ENCODE peak calls at places on chromosomes 16 and 17, in eight cellular contexts. T is cardiac muscle cell, Q is endothelial cell, K is AG04449, X is AG04450, O is lower lobe of right lung, S is left ventricle myocardium inferior, U is brain microvascular endothelial cell. B is an unnamed sample.

GRCh38 chr16:66472961-66473610 is 46.0 kb downstream of the BEAN1 start:
- DNase-seq in U (no peak), X (no peak), K (no peak), O (no peak), Q (no peak), T (no peak), S (no peak), B (no peak)

GRCh38 chr17:13601317-13601775 is 383 bp downstream of the HS3ST3A1 start:
- DNase-seq in T (no peak), K (no peak), Q (peak; percentile 35), S (no peak), O (no peak), U (no peak), X (no peak), B (no peak)

GRCh38 chr17:39139137-39139516 is 12.3 kb downstream of the PLXDC1 start:
- DNase-seq in K (peak; percentile 67), O (no peak), S (no peak), T (peak; percentile 65), Q (no peak), X (peak; percentile 68), U (peak; percentile 87), B (no peak)

GRCh38 chr17:79269620-79270019 is 195.0 kb downstream of the ENGASE start:
- DNase-seq in K (no peak), O (no peak), Q (no peak), T (no peak), S (no peak), U (no peak), X (no peak), B (no peak)

GRCh38 chr17:16879686-16880085 is 92.2 kb downstream of the TNFRSF13B start:
- DNase-seq in O (no peak), X (no peak), S (no peak), T (no peak), Q (no peak), K (no peak), U (no peak), B (no peak)

GRCh38 chr16:57029161-57030160 is 40.1 kb downstream of the NLRC5 start:
- DNase-seq in K (no peak), O (no peak), U (peak; percentile 68), X (no peak), T (peak; percentile 33), S (no peak), Q (no peak), B (no peak)

GRCh38 chr17:80679816-80680215 is 135.2 kb downstream of the RPTOR start:
- DNase-seq in X (no peak), S (no peak), O (no peak), K (no peak), T (no peak), U (no peak), Q (no peak), B (no peak)

GRCh38 chr17:57363998-57364645 is 107.8 kb downstream of the MSI2 start:
- DNase-seq in S (no peak), U (no peak), Q (no peak), X (no peak), O (no peak), K (no peak), T (no peak), B (no peak)

GRCh38 chr17:81511800-81512559 is 619 bp downstream of the ACTG1 start:
- DNase-seq in T (peak; percentile 43), S (no peak), Q (no peak), O (no peak), X (no peak), U (no peak), K (no peak), B (no peak)

GRCh38 chr16:60648260-60648659 is 1388.0 kb downstream of the CDH8 start:
- DNase-seq in Q (no peak), T (no peak), U (no peak), K (no peak), X (no peak), S (no peak), O (no peak), B (no peak)

GRCh38 chr17:36614974-36615373 is 13.6 kb downstream of the MRM1 start:
- DNase-seq in X (no peak), Q (no peak), O (no peak), K (no peak), U (no peak), S (no peak), T (no peak), B (no peak)

GRCh38 chr17:32570081-32570396 is 83.2 kb downstream of the CDK5R1 start:
- DNase-seq in O (no peak), T (no peak), Q (no peak), U (no peak), S (no peak), X (no peak), K (no peak), B (no peak)

GRCh38 chr17:30229012-30229411 is 6.5 kb downstream of the SLC6A4 start:
- DNase-seq in K (no peak), O (no peak), X (no peak), Q (no peak), S (no peak), U (no peak), T (no peak), B (no peak)

GRCh38 chr16:27318399-27319256 is 4.9 kb downstream of the IL4R start:
- DNase-seq in K (no peak), U (peak; percentile 56), Q (peak; percentile 24), O (peak; percentile 79), X (no peak), S (peak; percentile 47), T (peak; percentile 58), B (no peak)

GRCh38 chr16:78240459-78241222 is 141.2 kb downstream of the WWOX start:
- DNase-seq in T (no peak), O (peak; percentile 51), U (no peak), K (no peak), S (no peak), X (no peak), Q (no peak), B (no peak)
- TF ChIP-seq CTCF in T (no peak), O (no peak), U (no peak), K (no peak), S (no peak), X (no peak), Q (no peak), B (peak; percentile 17)

DNA sequence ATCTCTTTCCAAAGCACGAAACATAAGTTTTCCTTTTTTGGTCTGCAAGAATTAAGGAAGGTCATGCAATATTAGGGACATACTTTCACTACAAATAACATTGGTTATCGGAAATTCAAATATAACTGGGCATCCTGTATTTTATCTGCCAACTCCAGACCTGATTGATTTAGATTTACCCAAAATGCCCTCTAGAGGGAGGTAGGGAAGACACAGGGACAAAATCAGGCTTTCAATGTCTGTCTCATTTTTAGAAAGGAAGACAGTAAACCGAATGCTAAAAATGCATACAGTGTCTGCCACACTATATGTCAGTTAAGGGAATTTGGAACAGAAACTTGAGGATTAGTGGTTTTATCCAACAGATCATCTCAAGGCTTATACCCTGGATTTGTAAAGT is 161.7 kb upstream of the SOX9 start:
- DNase-seq in T (peak; percentile 27), O (no peak), K (no peak), U (no peak), X (no peak), S (no peak), Q (no peak), B (no peak)
- TF ChIP-seq CTCF in T (peak; percentile 60), O (peak; percentile 16), K (peak; percentile 25), U (peak; percentile 61), X (peak; percentile 58), S (peak; percentile 45), Q (peak; percentile 49), B (peak; percentile 67)

GRCh38 chr16:31477220-31478216 is 5.4 kb upstream of the SLC5A2 start:
- DNase-seq in Q (peak; percentile 72), U (no peak), X (no peak), O (peak; percentile 90), S (no peak), T (no peak), K (no peak), B (no peak)
- TF ChIP-seq CTCF in Q (no peak), U (no peak), X (no peak), O (peak; percentile 33), S (no peak), T (no peak), K (no peak), B (no peak)

GRCh38 chr17:45229681-45230409 is 8.2 kb downstream of the FMNL1 start:
- DNase-seq in T (peak; percentile 33), O (no peak), S (peak; percentile 54), K (no peak), U (no peak), X (no peak), Q (no peak), B (no peak)
- TF ChIP-seq CTCF in T (no peak), O (no peak), S (no peak), K (no peak), U (no peak), X (no peak), Q (no peak), B (no peak)

GRCh38 chr17:28381141-28381825 is 9.8 kb downstream of the SARM1 start:
- DNase-seq in K (no peak), O (peak; percentile 76), X (no peak), S (no peak), U (no peak), Q (peak; percentile 74), T (peak; percentile 34), B (no peak)
- TF ChIP-seq CTCF in K (peak; percentile 24), O (peak; percentile 23), X (no peak), S (peak; percentile 16), U (peak; percentile 47), Q (no peak), T (peak; percentile 46), B (peak; percentile 59)

DNA sequence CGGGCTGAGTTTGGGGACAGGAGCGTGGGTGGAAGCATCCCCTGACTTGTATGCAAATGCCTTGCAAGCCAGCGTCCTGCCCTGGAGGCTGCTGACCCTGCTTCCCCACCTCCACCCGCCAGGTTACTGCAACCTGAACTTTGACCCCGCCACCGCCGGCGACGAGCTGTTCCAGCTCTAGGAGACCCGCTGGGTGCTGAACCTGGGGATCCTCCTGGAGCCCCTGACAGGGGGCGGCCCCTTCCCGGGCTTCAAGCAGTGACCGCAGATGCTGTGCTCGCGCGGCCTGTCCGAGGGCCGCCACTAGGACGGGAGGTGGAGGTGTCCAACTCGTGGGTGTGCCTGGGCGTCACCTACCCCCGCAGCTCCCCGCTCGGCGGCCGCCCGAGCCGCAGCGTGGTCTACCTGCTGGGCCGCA is 10.7 kb upstream of the SLC16A5 start:
- DNase-seq in U (no peak), Q (no peak), S (no peak), O (no peak), K (no peak), T (no peak), X (no peak), B (no peak)
- TF ChIP-seq CTCF in U (peak; percentile 4), Q (no peak), S (no peak), O (no peak), K (no peak), T (no peak), X (no peak), B (no peak)

GRCh38 chr16:49742428-49743205 is 113.3 kb downstream of the ZNF423 start:
- DNase-seq in S (no peak), O (no peak), U (no peak), Q (no peak), T (no peak), K (no peak), X (no peak), B (no peak)

GRCh38 chr16:49743206-49743470 is 112.8 kb downstream of the ZNF423 start:
- DNase-seq in T (no peak), X (no peak), O (no peak), S (no peak), Q (no peak), U (no peak), K (no peak), B (no peak)

GRCh38 chr16:49737541-49737940 is 118.4 kb downstream of the ZNF423 start:
- DNase-seq in U (no peak), K (no peak), S (no peak), X (no peak), Q (no peak), T (no peak), O (no peak), B (no peak)

GRCh38 chr16:49740190-49740589 is 115.7 kb downstream of the ZNF423 start:
- DNase-seq in X (no peak), K (no peak), S (no peak), U (no peak), Q (no peak), T (no peak), O (no peak), B (no peak)

GRCh38 chr16:49739381-49739780 is 116.5 kb downstream of the ZNF423 start:
- DNase-seq in Q (peak; percentile 31), U (no peak), T (no peak), O (no peak), S (no peak), K (no peak), X (no peak), B (no peak)
- TF ChIP-seq CTCF in Q (peak; percentile 51), U (peak; percentile 33), T (peak; percentile 6), O (no peak), S (no peak), K (no peak), X (no peak), B (peak; percentile 9)